ENCODE peak calls at places on chromosome 14, in nine cellular contexts. G is effector memory CD4-positive, alpha-beta T cell; M is mammary epithelial cell; C is ovary; V is endothelial cell of umbilical vein; Q is neural progenitor cell; Z is pancreas; U is GM23338; B is AG04450. D is an unnamed sample.
A peak's percentile ranks its signal among the peaks of the same experiment; 100 is the strongest.

GRCh38 chr14:99816217-99816616 is 23.0 kb downstream of the EML1 start:
- DNase-seq in G (no peak), M (no peak), C (no peak), V (no peak), Q (no peak), Z (no peak), U (no peak), B (no peak), D (peak; percentile 25)

GRCh38 chr14:103535081-103535890 is 6.3 kb downstream of the TRMT61A start:
- DNase-seq in G (no peak), M (no peak), C (peak; percentile 36), V (no peak), Q (no peak), Z (no peak), U (no peak), B (no peak), D (no peak)

GRCh38 chr14:28240909-28241308 is 525.7 kb upstream of the FOXG1 start:
- DNase-seq in G (no peak), M (no peak), C (no peak), V (no peak), Q (no peak), Z (no peak), U (no peak), B (no peak), D (no peak)

GRCh38 chr14:41604793-41605534 is 1.7 kb upstream of the LRFN5 start:
- DNase-seq in G (no peak), M (no peak), C (no peak), V (no peak), Q (peak; percentile 93), Z (no peak), U (peak; percentile 93), B (peak; percentile 66), D (peak; percentile 73)

GRCh38 chr14:100065942-100066574 is 836 bp downstream of the EVL start:
- DNase-seq in G (peak; percentile 67), M (no peak), C (no peak), V (no peak), Q (no peak), Z (no peak), U (no peak), B (no peak), D (no peak)

GRCh38 chr14:31405599-31406251 is 14.6 kb downstream of the HEATR5A start:
- DNase-seq in G (no peak), M (no peak), C (no peak), V (no peak), Q (no peak), Z (no peak), U (no peak), B (no peak), D (no peak)

GRCh38 chr14:85702191-85702590 is 172.2 kb downstream of the FLRT2 start:
- DNase-seq in G (no peak), M (no peak), C (no peak), V (no peak), Q (no peak), Z (no peak), U (no peak), B (no peak), D (no peak)

GRCh38 chr14:104358528-104359300 is 220.3 kb downstream of the KIF26A start:
- DNase-seq in G (no peak), M (no peak), C (no peak), V (no peak), Q (no peak), Z (no peak), U (no peak), B (no peak), D (peak; percentile 4)

GRCh38 chr14:50763386-50764007 is 67.5 kb downstream of the NIN start:
- DNase-seq in G (no peak), M (no peak), C (no peak), V (no peak), Q (no peak), Z (peak; percentile 61), U (no peak), B (peak; percentile 47), D (no peak)

GRCh38 chr14:56794088-56794556 is 16.2 kb downstream of the OTX2 start:
- DNase-seq in G (no peak), M (no peak), C (no peak), V (no peak), Q (peak; percentile 55), Z (no peak), U (peak; percentile 90), B (no peak), D (no peak)

GRCh38 chr14:98513558-98513957 is 758.4 kb downstream of the BCL11B start:
- DNase-seq in G (no peak), M (no peak), C (no peak), V (no peak), Q (no peak), Z (no peak), U (no peak), B (no peak), D (no peak)

GRCh38 chr14:65804752-65805473 is 392.4 kb downstream of the FUT8 start:
- DNase-seq in G (no peak), M (no peak), C (no peak), V (no peak), Q (no peak), Z (no peak), U (no peak), B (no peak), D (no peak)

GRCh38 chr14:78752789-78753188 is 582.6 kb downstream of the NRXN3 start:
- DNase-seq in G (no peak), M (peak; percentile 35), C (no peak), V (no peak), Q (no peak), Z (peak; percentile 28), U (no peak), B (no peak), D (no peak)

GRCh38 chr14:77181124-77181602 is 435 bp upstream of the TMEM63C start:
- DNase-seq in G (no peak), M (no peak), C (no peak), V (no peak), Q (no peak), Z (no peak), U (no peak), B (no peak), D (no peak)

GRCh38 chr14:19823178-19823577 is 19.6 kb downstream of the OR4N2 start:
- DNase-seq in G (no peak), M (no peak), C (no peak), V (no peak), Q (no peak), Z (no peak), U (no peak), B (no peak), D (no peak)

GRCh38 chr14:60628892-60629291 is 20.4 kb downstream of the SIX1 start:
- DNase-seq in G (no peak), M (no peak), C (no peak), V (no peak), Q (no peak), Z (no peak), U (no peak), B (no peak), D (no peak)

GRCh38 chr14:58746261-58746660 is 108.5 kb downstream of the DACT1 start:
- DNase-seq in G (no peak), M (peak; percentile 82), C (no peak), V (no peak), Q (no peak), Z (peak; percentile 17), U (no peak), B (peak; percentile 55), D (peak; percentile 33)

GRCh38 chr14:78904094-78904493 is 733.9 kb downstream of the NRXN3 start:
- DNase-seq in G (no peak), M (no peak), C (no peak), V (no peak), Q (no peak), Z (no peak), U (no peak), B (no peak), D (no peak)

GRCh38 chr14:59358105-59358504 is 107.1 kb downstream of the GPR135 start:
- DNase-seq in G (no peak), M (peak; percentile 91), C (no peak), V (no peak), Q (peak; percentile 49), Z (no peak), U (peak; percentile 87), B (no peak), D (peak; percentile 70)

GRCh38 chr14:102180248-102180998 is 40.7 kb downstream of the WDR20 start:
- DNase-seq in G (no peak), M (no peak), C (no peak), V (no peak), Q (no peak), Z (no peak), U (no peak), B (no peak), D (no peak)

GRCh38 chr14:101824339-101824727 is 62.8 kb downstream of the PPP2R5C start:
- DNase-seq in G (no peak), M (no peak), C (no peak), V (peak; percentile 31), Q (no peak), Z (no peak), U (no peak), B (no peak), D (no peak)

GRCh38 chr14:54450535-54450934 is 9.4 kb upstream of the CNIH1 start:
- DNase-seq in G (no peak), M (peak; percentile 14), C (no peak), V (no peak), Q (no peak), Z (no peak), U (no peak), B (no peak), D (peak; percentile 34)
- H3K27ac ChIP-seq in G (no peak overlapping the region), M (no peak overlapping the region), C (no peak overlapping the region), V (no peak overlapping the region), Q (no peak overlapping the region), Z (no peak overlapping the region), U (no peak overlapping the region), B (no peak overlapping the region), D (no peak overlapping the region)

DNA sequence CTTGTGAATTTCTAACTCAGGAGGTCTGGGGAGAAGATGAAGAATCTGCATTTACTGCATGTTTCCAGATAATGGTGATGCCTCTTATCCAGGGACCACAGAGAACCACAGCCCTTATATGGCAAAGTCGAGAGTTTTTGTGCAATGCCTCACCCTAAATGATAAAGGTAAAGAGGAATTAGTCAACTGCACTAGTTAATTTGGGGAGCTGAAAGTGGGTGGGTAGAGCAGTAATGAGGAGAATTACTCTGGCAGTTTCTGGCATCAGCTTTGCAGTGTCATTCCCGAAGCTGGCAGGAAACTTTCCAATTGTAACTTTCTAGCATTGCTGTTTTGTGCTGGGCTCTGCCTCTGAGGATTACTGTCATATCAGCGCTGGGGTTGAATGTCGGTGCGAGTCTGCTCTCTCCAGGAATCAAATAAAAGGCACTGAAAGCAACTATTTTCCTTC is 10.3 kb downstream of the EGLN3 start:
- DNase-seq in G (no peak), M (no peak), C (no peak), V (no peak), Q (no peak), Z (no peak), U (no peak), B (no peak), D (no peak)
- H3K27ac ChIP-seq in G (no peak overlapping the region), M (no peak overlapping the region), C (no peak overlapping the region), V (no peak overlapping the region), Q (peak overlapping the region; percentile 96), Z (no peak overlapping the region), U (peak overlapping the region; percentile 8), B (no peak overlapping the region), D (no peak overlapping the region)

GRCh38 chr14:68676511-68676943 is 116.3 kb downstream of the ZFP36L1 start:
- DNase-seq in G (no peak), M (peak; percentile 98), C (peak; percentile 22), V (no peak), Q (peak; percentile 64), Z (no peak), U (no peak), B (no peak), D (no peak)
- H3K27ac ChIP-seq in G (no peak overlapping the region), M (peak overlapping the region; percentile 95), C (no peak overlapping the region), V (no peak overlapping the region), Q (no peak overlapping the region), Z (no peak overlapping the region), U (no peak overlapping the region), B (no peak overlapping the region), D (no peak overlapping the region)

GRCh38 chr14:22180045-22180444 is 409.0 kb downstream of the DAD1 start:
- DNase-seq in G (no peak), M (no peak), C (no peak), V (no peak), Q (peak; percentile 54), Z (no peak), U (peak; percentile 48), B (no peak), D (no peak)
- H3K27ac ChIP-seq in G (no peak overlapping the region), M (no peak overlapping the region), C (no peak overlapping the region), V (no peak overlapping the region), Q (no peak overlapping the region), Z (no peak overlapping the region), U (no peak overlapping the region), B (no peak overlapping the region), D (no peak overlapping the region)

D was measured in adrenal gland.